ENCODE peak calls at places on chromosomes 3 and 15, in nine cellular contexts. One of them, this sample, is unnamed.

GRCh38 chr15:67784057-67784781 is 41.1 kb upstream of the SKOR1 start:
- DNase-seq in RWPE2: no peak
- DNase-seq in upper lobe of right lung: no peak
- DNase-seq in heart right ventricle: no peak
- DNase-seq in cardiac muscle cell: no peak
- DNase-seq in IMR-90: no peak
- DNase-seq in fibroblast of mammary gland: no peak
- DNase-seq in stomach: no peak
- DNase-seq in A673: no peak
- DNase-seq in this sample: no peak

GRCh38 chr3:156160653-156161052 is 40.3 kb downstream of the KCNAB1 start:
- DNase-seq in RWPE2: no peak
- DNase-seq in upper lobe of right lung: no peak
- DNase-seq in heart right ventricle: no peak
- DNase-seq in cardiac muscle cell: no peak
- DNase-seq in IMR-90: no peak
- DNase-seq in fibroblast of mammary gland: no peak
- DNase-seq in stomach: no peak
- DNase-seq in A673: no peak
- DNase-seq in this sample: no peak

GRCh38 chr3:196431193-196432136 is 762 bp downstream of the UBXN7 start:
- DNase-seq in RWPE2: no peak
- DNase-seq in upper lobe of right lung: peak
- DNase-seq in heart right ventricle: peak
- DNase-seq in cardiac muscle cell: peak
- DNase-seq in IMR-90: peak
- DNase-seq in fibroblast of mammary gland: peak
- DNase-seq in stomach: no peak
- DNase-seq in A673: peak
- DNase-seq in this sample: peak

GRCh38 chr15:37199546-37199945 is 99.2 kb upstream of the MEIS2 start:
- DNase-seq in RWPE2: no peak
- DNase-seq in upper lobe of right lung: no peak
- DNase-seq in heart right ventricle: no peak
- DNase-seq in cardiac muscle cell: no peak
- DNase-seq in IMR-90: no peak
- DNase-seq in fibroblast of mammary gland: no peak
- DNase-seq in stomach: no peak
- DNase-seq in A673: no peak
- DNase-seq in this sample: no peak

GRCh38 chr3:137761099-137761562 is 3.0 kb upstream of the SOX14 start:
- DNase-seq in RWPE2: no peak
- DNase-seq in upper lobe of right lung: no peak
- DNase-seq in heart right ventricle: no peak
- DNase-seq in cardiac muscle cell: no peak
- DNase-seq in IMR-90: no peak
- DNase-seq in fibroblast of mammary gland: no peak
- DNase-seq in stomach: no peak
- DNase-seq in A673: no peak
- DNase-seq in this sample: peak

GRCh38 chr15:62112616-62113593 is 46.1 kb downstream of the C2CD4A start:
- DNase-seq in RWPE2: no peak
- DNase-seq in upper lobe of right lung: no peak
- DNase-seq in heart right ventricle: no peak
- DNase-seq in cardiac muscle cell: no peak
- DNase-seq in IMR-90: peak
- DNase-seq in fibroblast of mammary gland: peak
- DNase-seq in stomach: peak
- DNase-seq in A673: peak
- DNase-seq in this sample: no peak

GRCh38 chr3:53816430-53816829 is 29.8 kb downstream of the CHDH start:
- DNase-seq in RWPE2: no peak
- DNase-seq in upper lobe of right lung: no peak
- DNase-seq in heart right ventricle: no peak
- DNase-seq in cardiac muscle cell: no peak
- DNase-seq in IMR-90: no peak
- DNase-seq in fibroblast of mammary gland: no peak
- DNase-seq in stomach: no peak
- DNase-seq in A673: no peak
- DNase-seq in this sample: no peak

GRCh38 chr15:36075333-36075732 is 504.1 kb upstream of the CDIN1 start:
- DNase-seq in RWPE2: no peak
- DNase-seq in upper lobe of right lung: no peak
- DNase-seq in heart right ventricle: no peak
- DNase-seq in cardiac muscle cell: no peak
- DNase-seq in IMR-90: peak
- DNase-seq in fibroblast of mammary gland: peak
- DNase-seq in stomach: no peak
- DNase-seq in A673: no peak
- DNase-seq in this sample: no peak

GRCh38 chr3:114058646-114059045 is 2.1 kb downstream of the QTRT2 start:
- DNase-seq in RWPE2: no peak
- DNase-seq in upper lobe of right lung: no peak
- DNase-seq in heart right ventricle: no peak
- DNase-seq in cardiac muscle cell: no peak
- DNase-seq in IMR-90: peak
- DNase-seq in fibroblast of mammary gland: peak
- DNase-seq in stomach: no peak
- DNase-seq in A673: no peak
- DNase-seq in this sample: no peak

GRCh38 chr3:183275418-183275817 is 22.4 kb downstream of the B3GNT5 start:
- DNase-seq in RWPE2: no peak
- DNase-seq in upper lobe of right lung: no peak
- DNase-seq in heart right ventricle: no peak
- DNase-seq in cardiac muscle cell: no peak
- DNase-seq in IMR-90: peak
- DNase-seq in fibroblast of mammary gland: peak
- DNase-seq in stomach: no peak
- DNase-seq in A673: peak
- DNase-seq in this sample: no peak

GRCh38 chr3:34284959-34285358 is 486.5 kb downstream of the PDCD6IP start:
- DNase-seq in RWPE2: no peak
- DNase-seq in upper lobe of right lung: no peak
- DNase-seq in heart right ventricle: no peak
- DNase-seq in cardiac muscle cell: no peak
- DNase-seq in IMR-90: no peak
- DNase-seq in fibroblast of mammary gland: no peak
- DNase-seq in stomach: no peak
- DNase-seq in A673: peak
- DNase-seq in this sample: no peak

GRCh38 chr15:79916424-79916823 is 19.6 kb upstream of the MTHFS start:
- DNase-seq in RWPE2: no peak
- DNase-seq in upper lobe of right lung: no peak
- DNase-seq in heart right ventricle: no peak
- DNase-seq in cardiac muscle cell: no peak
- DNase-seq in IMR-90: no peak
- DNase-seq in fibroblast of mammary gland: no peak
- DNase-seq in stomach: no peak
- DNase-seq in A673: no peak
- DNase-seq in this sample: no peak

GRCh38 chr15:72382146-72382545 is 6.3 kb upstream of the HEXA start:
- DNase-seq in RWPE2: no peak
- DNase-seq in upper lobe of right lung: no peak
- DNase-seq in heart right ventricle: no peak
- DNase-seq in cardiac muscle cell: no peak
- DNase-seq in IMR-90: no peak
- DNase-seq in fibroblast of mammary gland: no peak
- DNase-seq in stomach: no peak
- DNase-seq in A673: no peak
- DNase-seq in this sample: no peak

GRCh38 chr3:60207833-60208367 is 1043.4 kb downstream of the FHIT start:
- DNase-seq in RWPE2: no peak
- DNase-seq in upper lobe of right lung: no peak
- DNase-seq in heart right ventricle: no peak
- DNase-seq in cardiac muscle cell: no peak
- DNase-seq in IMR-90: no peak
- DNase-seq in fibroblast of mammary gland: no peak
- DNase-seq in stomach: no peak
- DNase-seq in A673: no peak
- DNase-seq in this sample: no peak

GRCh38 chr3:190012314-190012782 is 108.3 kb downstream of the P3H2 start:
- DNase-seq in RWPE2: no peak
- DNase-seq in upper lobe of right lung: no peak
- DNase-seq in heart right ventricle: no peak
- DNase-seq in cardiac muscle cell: no peak
- DNase-seq in IMR-90: peak
- DNase-seq in fibroblast of mammary gland: peak
- DNase-seq in stomach: no peak
- DNase-seq in A673: peak
- DNase-seq in this sample: no peak

DNA sequence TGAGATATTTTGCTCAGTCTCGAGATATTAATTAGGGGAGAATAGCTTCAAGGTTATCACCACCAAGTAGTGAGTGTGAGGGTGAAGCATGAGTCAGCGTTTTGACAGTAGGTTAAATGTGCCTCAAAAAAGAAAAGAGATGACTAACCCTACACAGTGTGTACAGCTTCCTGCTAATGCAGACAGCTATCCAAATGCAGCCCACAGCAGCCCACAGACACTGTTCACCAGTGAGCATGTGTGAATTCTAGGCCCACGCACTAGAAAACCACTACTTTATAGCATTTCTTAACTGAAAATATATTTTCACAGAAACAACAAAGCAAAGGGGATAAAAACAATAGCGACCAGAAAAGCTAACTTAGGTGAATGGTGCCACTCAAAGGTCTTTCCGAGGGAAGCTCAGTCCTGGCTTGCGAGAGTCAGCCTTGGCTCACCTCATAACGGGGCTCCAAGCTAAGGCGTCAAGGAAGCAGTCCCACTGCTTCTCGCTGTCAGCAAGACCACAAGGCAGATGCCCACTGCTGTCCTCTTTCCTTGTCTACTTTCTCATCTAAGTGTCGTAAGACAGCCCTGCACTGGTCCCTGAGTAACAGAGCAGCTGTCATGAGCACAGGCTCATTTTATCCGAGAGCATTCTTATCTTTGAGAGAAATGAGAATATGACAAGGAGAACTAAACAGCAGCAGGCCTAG is 47.6 kb downstream of the TXNRD3 start:
- DNase-seq in RWPE2: no peak
- DNase-seq in upper lobe of right lung: no peak
- DNase-seq in heart right ventricle: no peak
- DNase-seq in cardiac muscle cell: no peak
- DNase-seq in IMR-90: peak
- DNase-seq in fibroblast of mammary gland: peak
- DNase-seq in stomach: no peak
- DNase-seq in A673: no peak
- DNase-seq in this sample: no peak
- TF ChIP-seq CTCF in RWPE2: no peak
- TF ChIP-seq CTCF in upper lobe of right lung: no peak
- TF ChIP-seq CTCF in heart right ventricle: no peak
- TF ChIP-seq CTCF in cardiac muscle cell: no peak
- TF ChIP-seq CTCF in IMR-90: no peak
- TF ChIP-seq CTCF in fibroblast of mammary gland: no peak
- TF ChIP-seq CTCF in stomach: no peak
- TF ChIP-seq CTCF in A673: no peak
- TF ChIP-seq CTCF in this sample: no peak

GRCh38 chr3:69329897-69330296 is 56.0 kb downstream of the FRMD4B start:
- DNase-seq in RWPE2: no peak
- DNase-seq in upper lobe of right lung: no peak
- DNase-seq in heart right ventricle: no peak
- DNase-seq in cardiac muscle cell: no peak
- DNase-seq in IMR-90: peak
- DNase-seq in fibroblast of mammary gland: peak
- DNase-seq in stomach: no peak
- DNase-seq in A673: no peak
- DNase-seq in this sample: no peak
- TF ChIP-seq CTCF in RWPE2: no peak
- TF ChIP-seq CTCF in upper lobe of right lung: no peak
- TF ChIP-seq CTCF in heart right ventricle: no peak
- TF ChIP-seq CTCF in cardiac muscle cell: no peak
- TF ChIP-seq CTCF in IMR-90: no peak
- TF ChIP-seq CTCF in fibroblast of mammary gland: no peak
- TF ChIP-seq CTCF in stomach: no peak
- TF ChIP-seq CTCF in A673: no peak
- TF ChIP-seq CTCF in this sample: no peak

DNA sequence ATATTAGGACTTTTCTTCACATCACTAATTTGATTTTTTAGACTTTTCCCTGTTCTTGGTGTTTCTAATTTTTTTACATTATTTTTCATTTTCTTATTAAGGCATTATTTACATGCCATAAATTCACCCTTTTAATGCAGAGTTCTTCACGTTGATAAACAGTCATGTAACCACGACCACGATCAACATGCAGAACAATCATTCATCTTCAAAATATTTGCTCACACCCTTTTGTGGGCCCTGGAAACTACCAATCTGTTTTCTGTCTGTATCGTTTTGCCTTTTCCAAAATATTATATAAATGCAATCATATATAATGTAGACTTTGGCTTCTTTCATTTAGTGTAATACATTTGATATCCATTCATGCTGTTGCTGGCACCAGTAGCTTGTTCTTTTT is 48.7 kb downstream of the ARRDC4 start:
- DNase-seq in RWPE2: no peak
- DNase-seq in upper lobe of right lung: no peak
- DNase-seq in heart right ventricle: no peak
- DNase-seq in cardiac muscle cell: no peak
- DNase-seq in IMR-90: no peak
- DNase-seq in fibroblast of mammary gland: no peak
- DNase-seq in stomach: no peak
- DNase-seq in A673: no peak
- DNase-seq in this sample: no peak
- TF ChIP-seq CTCF in RWPE2: no peak
- TF ChIP-seq CTCF in upper lobe of right lung: no peak
- TF ChIP-seq CTCF in heart right ventricle: no peak
- TF ChIP-seq CTCF in cardiac muscle cell: no peak
- TF ChIP-seq CTCF in IMR-90: no peak
- TF ChIP-seq CTCF in fibroblast of mammary gland: no peak
- TF ChIP-seq CTCF in stomach: no peak
- TF ChIP-seq CTCF in A673: no peak
- TF ChIP-seq CTCF in this sample: no peak

GRCh38 chr15:101121511-101122090 is 130.2 kb downstream of the CHSY1 start:
- DNase-seq in RWPE2: no peak
- DNase-seq in upper lobe of right lung: peak
- DNase-seq in heart right ventricle: peak
- DNase-seq in cardiac muscle cell: peak
- DNase-seq in IMR-90: peak
- DNase-seq in fibroblast of mammary gland: peak
- DNase-seq in stomach: peak
- DNase-seq in A673: peak
- DNase-seq in this sample: peak

GRCh38 chr15:101120961-101121360 is 130.9 kb downstream of the CHSY1 start:
- DNase-seq in RWPE2: peak
- DNase-seq in upper lobe of right lung: no peak
- DNase-seq in heart right ventricle: no peak
- DNase-seq in cardiac muscle cell: no peak
- DNase-seq in IMR-90: no peak
- DNase-seq in fibroblast of mammary gland: no peak
- DNase-seq in stomach: no peak
- DNase-seq in A673: no peak
- DNase-seq in this sample: no peak

GRCh38 chr15:101122266-101122665 is 129.6 kb downstream of the CHSY1 start:
- DNase-seq in RWPE2: no peak
- DNase-seq in upper lobe of right lung: no peak
- DNase-seq in heart right ventricle: no peak
- DNase-seq in cardiac muscle cell: no peak
- DNase-seq in IMR-90: no peak
- DNase-seq in fibroblast of mammary gland: no peak
- DNase-seq in stomach: no peak
- DNase-seq in A673: no peak
- DNase-seq in this sample: no peak

GRCh38 chr15:101123222-101123910 is 128.5 kb downstream of the CHSY1 start:
- DNase-seq in RWPE2: no peak
- DNase-seq in upper lobe of right lung: no peak
- DNase-seq in heart right ventricle: no peak
- DNase-seq in cardiac muscle cell: no peak
- DNase-seq in IMR-90: peak
- DNase-seq in fibroblast of mammary gland: peak
- DNase-seq in stomach: no peak
- DNase-seq in A673: no peak
- DNase-seq in this sample: no peak

GRCh38 chr15:101122806-101123205 is 129.0 kb downstream of the CHSY1 start:
- DNase-seq in RWPE2: no peak
- DNase-seq in upper lobe of right lung: no peak
- DNase-seq in heart right ventricle: no peak
- DNase-seq in cardiac muscle cell: no peak
- DNase-seq in IMR-90: no peak
- DNase-seq in fibroblast of mammary gland: no peak
- DNase-seq in stomach: no peak
- DNase-seq in A673: no peak
- DNase-seq in this sample: no peak
- TF ChIP-seq CTCF in RWPE2: no peak
- TF ChIP-seq CTCF in upper lobe of right lung: no peak
- TF ChIP-seq CTCF in heart right ventricle: no peak
- TF ChIP-seq CTCF in cardiac muscle cell: no peak
- TF ChIP-seq CTCF in IMR-90: no peak
- TF ChIP-seq CTCF in fibroblast of mammary gland: no peak
- TF ChIP-seq CTCF in stomach: no peak
- TF ChIP-seq CTCF in A673: no peak
- TF ChIP-seq CTCF in this sample: no peak

This sample was measured in nephron progenitor cell.